ENCODE peak calls at places on chromosomes 6 and 20, in four cellular contexts. B is AG04450, A is astrocyte of the cerebellum, X is Peyer's patch. K is an unnamed sample.

GRCh38 chr6:292506-293184 is 358 bp downstream of the DUSP22 start:
- DNase-seq in B (no peak), A (no peak), X (peak; percentile 87), K (peak; percentile 18)

GRCh38 chr6:132005177-132005576 is 54.0 kb upstream of the CCN2 start:
- DNase-seq in B (no peak), A (no peak), X (no peak), K (no peak)

GRCh38 chr6:40545954-40546353 is 41.2 kb downstream of the LRFN2 start:
- DNase-seq in A (no peak), B (no peak), X (peak; percentile 15), K (no peak)

GRCh38 chr20:4898282-4898681 is 103.0 kb downstream of the SLC23A2 start:
- DNase-seq in B (peak; percentile 43), A (no peak), X (peak; percentile 69), K (peak; percentile 16)

GRCh38 chr20:56592817-56593216 is 36.3 kb upstream of the TFAP2C start:
- DNase-seq in X (no peak), A (no peak), B (no peak), K (no peak)

GRCh38 chr6:14211596-14211961 is 94.0 kb downstream of the CD83 start:
- DNase-seq in X (no peak), A (no peak), B (no peak), K (no peak)

GRCh38 chr6:105209950-105210706 is 30.3 kb upstream of the POPDC3 start:
- DNase-seq in X (no peak), A (peak; percentile 49), B (peak; percentile 33), K (peak; percentile 48)

GRCh38 chr6:43395822-43396221 is 26.4 kb upstream of the ZNF318 start:
- DNase-seq in B (no peak), X (no peak), A (no peak), K (no peak)

GRCh38 chr6:26155066-26155925 is 68.1 kb downstream of the HFE start:
- DNase-seq in X (no peak), B (no peak), A (no peak), K (no peak)

GRCh38 chr6:4108561-4109093 is 26.7 kb downstream of the ECI2 start:
- DNase-seq in B (no peak), X (no peak), A (no peak), K (no peak)

GRCh38 chr6:106858653-106859092 is 115.9 kb downstream of the CD24 start:
- DNase-seq in X (no peak), B (peak; percentile 3), A (no peak), K (no peak)

GRCh38 chr6:127266892-127267741 is 453 bp downstream of the RNF146 start:
- DNase-seq in X (no peak), A (no peak), B (no peak), K (no peak)

GRCh38 chr20:47320990-47321805 is 35.3 kb downstream of the ZMYND8 start:
- DNase-seq in B (no peak), A (no peak), X (no peak), K (no peak)

GRCh38 chr6:143621876-143622605 is 55.7 kb upstream of the PHACTR2 start:
- DNase-seq in A (no peak), B (no peak), X (no peak), K (no peak)

GRCh38 chr20:5864873-5865582 is 85.3 kb downstream of the TRMT6 start:
- DNase-seq in B (no peak), X (no peak), A (no peak), K (no peak)

GRCh38 chr6:40717411-40718057 is 130.4 kb upstream of the LRFN2 start:
- DNase-seq in B (no peak), X (no peak), A (no peak), K (no peak)

GRCh38 chr20:31475032-31475431 is at the start of the genes DEFB124 and REM1:
- DNase-seq in X (peak; percentile 54), B (no peak), A (no peak), K (no peak)

GRCh38 chr6:95530176-95530799 is 47.0 kb upstream of the MANEA start:
- DNase-seq in B (no peak), X (no peak), A (no peak), K (no peak)

GRCh38 chr6:109383438-109383940 is 1.2 kb upstream of the CD164 start:
- DNase-seq in X (no peak), A (no peak), B (no peak), K (no peak)

GRCh38 chr6:144896876-144897275 is 611.7 kb downstream of the UTRN start:
- DNase-seq in A (no peak), X (no peak), B (no peak), K (no peak)

GRCh38 chr20:1617055-1617454 is 2.8 kb downstream of the SIRPB1 start:
- DNase-seq in X (no peak), B (no peak), A (no peak), K (no peak)

GRCh38 chr6:5813625-5814027 is 193.1 kb downstream of the NRN1 start:
- DNase-seq in X (no peak), B (no peak), A (no peak), K (no peak)

GRCh38 chr6:63307581-63308246 is 12.1 kb downstream of the LGSN start:
- DNase-seq in X (no peak), A (no peak), B (peak; percentile 23), K (peak; percentile 15)

GRCh38 chr6:137552146-137552545 is 58.0 kb upstream of the OLIG3 start:
- DNase-seq in B (no peak), X (no peak), A (no peak), K (no peak)

GRCh38 chr6:31712296-31712695 is 2.9 kb upstream of the LY6G6D start:
- DNase-seq in B (no peak), A (no peak), X (no peak), K (no peak)

GRCh38 chr6:18293192-18293904 is 29.0 kb upstream of the DEK start:
- DNase-seq in A (no peak), X (peak; percentile 69), B (no peak), K (no peak)

GRCh38 chr6:75397806-75398465 is 95.7 kb downstream of the FILIP1 start:
- DNase-seq in X (no peak), A (no peak), B (no peak), K (no peak)

GRCh38 chr6:26183581-26184408 is 96.6 kb downstream of the HFE start:
- DNase-seq in A (peak; percentile 85), X (peak; percentile 79), B (peak; percentile 72), K (peak; percentile 91)

GRCh38 chr20:3003416-3003815 is 40.0 kb upstream of the GNRH2 start:
- DNase-seq in B (no peak), A (no peak), X (no peak), K (no peak)

GRCh38 chr20:2998728-2999127 is 44.7 kb upstream of the GNRH2 start:
- DNase-seq in X (no peak), A (no peak), B (no peak), K (no peak)

GRCh38 chr20:2995796-2996195 is 47.6 kb upstream of the GNRH2 start:
- DNase-seq in B (no peak), A (no peak), X (no peak), K (no peak)

GRCh38 chr20:3000852-3001523 is 42.4 kb upstream of the GNRH2 start:
- DNase-seq in B (peak; percentile 37), A (no peak), X (no peak), K (peak; percentile 22)
- TF ChIP-seq CTCF in B (peak; percentile 62), A (no peak), X (peak; percentile 56), K (peak; percentile 70)

GRCh38 chr6:82260890-82261732 is 13.6 kb upstream of the IBTK start:
- DNase-seq in B (no peak), A (no peak), X (no peak), K (no peak)
- H3K4me3 ChIP-seq in B (no peak overlapping the region), A (no peak overlapping the region), X (no peak overlapping the region), K (no peak overlapping the region)

DNA sequence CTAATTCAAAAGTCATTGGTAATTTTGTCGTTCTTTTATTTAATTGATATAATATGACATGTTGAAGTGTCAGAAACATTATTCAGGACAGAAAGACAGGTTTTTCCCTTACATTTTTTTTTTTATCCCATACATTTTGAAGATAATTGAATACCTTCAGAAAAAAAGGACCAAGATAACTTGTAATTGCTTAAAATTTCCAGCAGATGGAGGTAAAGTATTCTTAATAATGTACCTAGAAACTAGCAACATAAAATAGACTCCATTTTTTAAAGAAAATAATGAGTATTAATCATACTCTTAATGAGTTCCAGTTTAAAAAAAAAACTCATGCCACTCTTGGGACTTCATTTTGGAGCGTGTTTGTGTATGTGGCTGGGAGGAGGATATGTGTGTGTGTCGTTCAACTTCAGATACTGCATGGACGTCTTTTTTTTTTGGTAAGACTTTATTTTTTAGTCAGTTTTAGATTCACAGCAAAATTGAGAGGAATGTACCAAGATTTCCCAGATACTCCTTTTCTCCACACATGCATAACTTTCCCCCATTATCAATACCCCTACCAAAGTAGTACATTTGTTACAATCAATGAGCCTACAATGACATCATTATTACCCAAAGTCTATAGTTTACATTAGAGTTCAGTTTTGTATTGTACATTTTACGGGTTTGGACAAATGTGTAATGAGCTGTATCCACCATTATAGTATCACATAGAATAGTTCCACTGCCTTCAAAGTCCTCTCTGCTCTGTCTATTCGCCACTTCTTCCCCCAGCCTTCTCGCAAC is 79.4 kb downstream of the ROS1 start:
- DNase-seq in X (no peak), B (no peak), A (no peak), K (no peak)
- TF ChIP-seq CTCF in X (peak; percentile 56), B (peak; percentile 49), A (no peak), K (peak; percentile 39)

GRCh38 chr6:149863846-149864577 is at the start of gene LRP11:
- DNase-seq in A (no peak), X (peak; percentile 93), B (no peak), K (no peak)

GRCh38 chr6:149863596-149863845 is 638 bp downstream of the LRP11 start:
- DNase-seq in B (no peak), A (no peak), X (no peak), K (no peak)

GRCh38 chr6:149861603-149862423 is 2.3 kb downstream of the LRP11 start:
- DNase-seq in B (no peak), X (no peak), A (no peak), K (no peak)

GRCh38 chr6:149862901-149863595 is 1.1 kb downstream of the LRP11 start:
- DNase-seq in X (peak; percentile 74), B (no peak), A (no peak), K (no peak)

DNA sequence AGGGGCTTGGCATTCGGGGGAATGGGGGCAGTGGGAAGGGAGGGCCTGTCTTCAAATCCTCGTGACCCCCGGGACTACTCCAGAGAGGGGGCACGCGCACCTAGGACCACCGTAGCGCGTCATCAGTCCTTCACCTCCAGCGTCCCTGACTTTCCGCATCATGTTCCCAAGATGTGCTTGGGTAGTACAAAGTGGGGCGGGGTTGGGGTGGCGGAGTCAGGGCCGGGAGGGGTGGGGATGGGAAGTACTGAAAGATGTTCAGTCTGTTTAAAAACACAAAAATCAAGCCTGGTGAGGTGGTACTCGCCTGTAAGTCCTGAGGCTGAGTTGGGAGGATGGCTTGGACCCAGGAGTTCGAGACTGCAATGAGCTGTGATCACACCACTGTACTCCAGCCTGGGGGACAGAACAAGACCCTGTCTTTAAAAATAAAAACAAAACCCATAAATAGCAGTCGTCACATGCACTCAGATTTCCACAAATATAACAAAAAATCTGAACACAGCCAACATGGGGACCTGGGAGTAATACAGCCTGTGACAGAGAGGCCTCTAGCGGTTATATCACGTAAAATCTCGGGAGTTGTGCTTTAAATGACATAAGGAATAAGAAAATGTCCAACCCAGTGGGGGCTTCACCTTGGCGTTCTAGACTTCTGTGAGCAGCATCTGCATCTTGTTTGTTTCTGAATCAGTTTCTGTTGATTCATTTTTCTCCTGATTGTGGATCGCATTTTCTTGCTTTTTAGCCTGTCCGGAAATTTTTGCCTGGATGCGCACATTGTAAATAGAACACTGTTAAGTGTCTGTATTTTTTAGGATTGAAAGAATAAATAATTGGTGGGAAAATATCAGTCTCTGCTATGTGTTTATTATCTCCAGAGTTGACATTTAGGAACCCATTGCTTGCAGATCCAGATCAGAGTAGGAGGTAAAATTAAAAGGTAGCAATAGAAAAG is 698 bp upstream of the LRP11 start:
- DNase-seq in A (no peak), X (no peak), B (no peak), K (no peak)
- H3K4me3 ChIP-seq in A (peak overlapping the region; percentile 64), X (peak overlapping the region; percentile 92), B (peak overlapping the region; percentile 51), K (peak overlapping the region; percentile 65)

GRCh38 chr20:41693136-41693979 is 75.2 kb upstream of the CHD6 start:
- DNase-seq in A (peak; percentile 68), B (peak; percentile 70), X (peak; percentile 76), K (peak; percentile 59)
- TF ChIP-seq CTCF in A (peak; percentile 46), B (peak; percentile 59), X (peak; percentile 49), K (peak; percentile 49)

K was measured in epithelial cell of proximal tubule.